ENCODE peak calls at places on chromosomes 16 and 17, in five cellular contexts. P, U, J, D and V are unnamed samples.

GRCh38 chr16:88393034-88393433 is 10.3 kb downstream of the ZNF469 start:
- DNase-seq in P (no peak), U (no peak), J (peak), D (no peak), V (peak)

GRCh38 chr17:29870836-29871430 is 59.1 kb downstream of the SSH2 start:
- DNase-seq in P (no peak), U (no peak), J (no peak), D (no peak), V (no peak)

GRCh38 chr16:70395345-70395901 is 43.5 kb downstream of the ST3GAL2 start:
- DNase-seq in P (peak), U (peak), J (peak), D (no peak), V (peak)

GRCh38 chr16:55822280-55822810 is 10.6 kb downstream of the CES1 start:
- DNase-seq in P (no peak), U (no peak), J (no peak), D (no peak), V (no peak)

GRCh38 chr16:66923247-66923851 is 2.0 kb downstream of the RRAD start:
- DNase-seq in P (no peak), U (peak), J (no peak), D (no peak), V (no peak)

GRCh38 chr17:57257911-57258885 is 1.9 kb downstream of the MSI2 start:
- DNase-seq in P (no peak), U (peak), J (peak), D (no peak), V (no peak)

GRCh38 chr16:19884611-19885455 is at the start of gene GPRC5B:
- DNase-seq in P (peak), U (peak), J (no peak), D (no peak), V (peak)

GRCh38 chr17:32697728-32698625 is 178.9 kb downstream of the MYO1D start:
- DNase-seq in P (no peak), U (no peak), J (no peak), D (no peak), V (no peak)